ENCODE peak calls at places on chromosomes 16 and 17, in seven cellular contexts. Z is AG04450, A is K562, Y is bronchial epithelial cell, K is endothelial cell of umbilical vein, I is lower lobe of right lung, T is A673. U is an unnamed sample. For H3K27me3, the result is how much of the 10 kb centered on the place peaks cover.

GRCh38 chr17:75842963-75843576 is 1.1 kb downstream of the UNC13D start:
- DNase-seq in Z (no peak), A (peak), Y (no peak), K (no peak), I (no peak), T (no peak), U (no peak)

GRCh38 chr16:21598676-21599157 is 660 bp upstream of the METTL9 start:
- DNase-seq in Z (no peak), A (no peak), Y (no peak), K (peak), I (no peak), T (no peak), U (no peak)

GRCh38 chr16:9055115-9055514 is 36.3 kb upstream of the HAPSTR1 start:
- DNase-seq in Z (no peak), A (no peak), Y (no peak), K (no peak), I (no peak), T (no peak), U (no peak)

GRCh38 chr17:2214887-2215615 is 88.5 kb downstream of the SMG6 start:
- DNase-seq in Z (no peak), A (no peak), Y (no peak), K (peak), I (no peak), T (peak), U (no peak)

GRCh38 chr17:63954402-63955063 is 18.2 kb downstream of the SCN4A start:
- DNase-seq in Z (no peak), A (no peak), Y (no peak), K (no peak), I (no peak), T (no peak), U (no peak)

GRCh38 chr17:19313746-19314651 is 48.5 kb downstream of the B9D1 start:
- DNase-seq in Z (no peak), A (no peak), Y (no peak), K (no peak), I (peak), T (no peak), U (no peak)

GRCh38 chr17:9204623-9205329 is 183.5 kb downstream of the NTN1 start:
- DNase-seq in Z (no peak), A (no peak), Y (no peak), K (no peak), I (no peak), T (no peak), U (no peak)

GRCh38 chr17:5877948-5878347 is 192.2 kb upstream of the WSCD1 start:
- DNase-seq in Z (no peak), A (no peak), Y (no peak), K (no peak), I (no peak), T (no peak), U (no peak)

GRCh38 chr17:50465171-50465570 is 3.5 kb downstream of the CHAD start:
- DNase-seq in Z (no peak), A (no peak), Y (no peak), K (no peak), I (no peak), T (no peak), U (no peak)

GRCh38 chr17:34168989-34169388 is 86.1 kb upstream of the CCL2 start:
- DNase-seq in Z (no peak), A (no peak), Y (no peak), K (no peak), I (no peak), T (no peak), U (no peak)

GRCh38 chr17:27381007-27381501 is 75.2 kb upstream of the KSR1 start:
- DNase-seq in Z (no peak), A (peak), Y (no peak), K (peak), I (peak), T (peak), U (peak)

GRCh38 chr17:77555741-77556291 is 402.7 kb upstream of the TNRC6C start:
- DNase-seq in Z (no peak), A (no peak), Y (no peak), K (no peak), I (peak), T (peak), U (peak)

GRCh38 chr17:57995076-57995956 is 7.3 kb upstream of the VEZF1 start:
- DNase-seq in Z (peak), A (peak), Y (peak), K (peak), I (no peak), T (peak), U (peak)

GRCh38 chr16:30853758-30854157 is 40.1 kb downstream of the BCL7C start:
- DNase-seq in Z (no peak), A (no peak), Y (peak), K (no peak), I (no peak), T (no peak), U (no peak)

GRCh38 chr17:77884019-77884418 is 74.5 kb upstream of the TNRC6C start:
- DNase-seq in Z (no peak), A (no peak), Y (no peak), K (no peak), I (peak), T (peak), U (peak)

GRCh38 chr17:347309-347708 is 5.3 kb downstream of the RPH3AL start:
- DNase-seq in Z (no peak), A (no peak), Y (no peak), K (no peak), I (no peak), T (no peak), U (no peak)

GRCh38 chr16:67917140-67917851 is 14.4 kb downstream of the CTRL start:
- DNase-seq in Z (no peak), A (no peak), Y (no peak), K (no peak), I (peak), T (no peak), U (peak)

GRCh38 chr16:24846548-24847357 is 990 bp downstream of the SLC5A11 start:
- DNase-seq in Z (no peak), A (no peak), Y (no peak), K (no peak), I (no peak), T (no peak), U (no peak)

GRCh38 chr16:25256821-25257503 is 683 bp downstream of the ZKSCAN2 start:
- DNase-seq in Z (no peak), A (peak), Y (peak), K (no peak), I (peak), T (peak), U (peak)

GRCh38 chr16:19555938-19556778 is 655 bp downstream of the VPS35L start:
- DNase-seq in Z (no peak), A (peak), Y (peak), K (peak), I (no peak), T (peak), U (peak)

GRCh38 chr16:26645629-26646028 is 421.1 kb upstream of the C16orf82 start:
- DNase-seq in Z (no peak), A (peak), Y (no peak), K (no peak), I (no peak), T (peak), U (no peak)

GRCh38 chr17:62679866-62680377 is 52.5 kb downstream of the MRC2 start:
- DNase-seq in Z (no peak), A (peak), Y (no peak), K (no peak), I (no peak), T (no peak), U (no peak)

GRCh38 chr16:89096768-89097527 is 3.3 kb downstream of the ACSF3 start:
- DNase-seq in Z (no peak), A (no peak), Y (no peak), K (no peak), I (no peak), T (no peak), U (no peak)

GRCh38 chr17:1752425-1752941 is 9.4 kb upstream of the SERPINF1 start:
- DNase-seq in Z (no peak), A (peak), Y (peak), K (no peak), I (peak), T (no peak), U (no peak)

GRCh38 chr16:49347476-49347875 is 26.1 kb upstream of the C16orf78 start:
- DNase-seq in Z (no peak), A (no peak), Y (no peak), K (no peak), I (no peak), T (no peak), U (no peak)

GRCh38 chr16:30533748-30534367 is 800 bp downstream of the ZNF747 start:
- DNase-seq in Z (no peak), A (no peak), Y (no peak), K (no peak), I (no peak), T (peak), U (no peak)

GRCh38 chr17:37291351-37291750 is 84.4 kb upstream of the C17orf78 start:
- DNase-seq in Z (no peak), A (no peak), Y (no peak), K (no peak), I (no peak), T (no peak), U (no peak)

GRCh38 chr17:13374203-13375143 is 227.3 kb downstream of the HS3ST3A1 start:
- DNase-seq in Z (no peak), A (no peak), Y (no peak), K (no peak), I (no peak), T (no peak), U (no peak)

GRCh38 chr17:45907720-45908395 is 13.5 kb downstream of the MAPT start:
- DNase-seq in Z (no peak), A (no peak), Y (no peak), K (no peak), I (no peak), T (no peak), U (peak)

GRCh38 chr17:19238167-19238505 is 970 bp downstream of the EPN2 start:
- DNase-seq in Z (no peak), A (no peak), Y (no peak), K (peak), I (peak), T (peak), U (peak)

GRCh38 chr17:72387969-72388368 is 267.1 kb downstream of the SOX9 start:
- DNase-seq in Z (no peak), A (no peak), Y (no peak), K (no peak), I (no peak), T (no peak), U (no peak)

DNA sequence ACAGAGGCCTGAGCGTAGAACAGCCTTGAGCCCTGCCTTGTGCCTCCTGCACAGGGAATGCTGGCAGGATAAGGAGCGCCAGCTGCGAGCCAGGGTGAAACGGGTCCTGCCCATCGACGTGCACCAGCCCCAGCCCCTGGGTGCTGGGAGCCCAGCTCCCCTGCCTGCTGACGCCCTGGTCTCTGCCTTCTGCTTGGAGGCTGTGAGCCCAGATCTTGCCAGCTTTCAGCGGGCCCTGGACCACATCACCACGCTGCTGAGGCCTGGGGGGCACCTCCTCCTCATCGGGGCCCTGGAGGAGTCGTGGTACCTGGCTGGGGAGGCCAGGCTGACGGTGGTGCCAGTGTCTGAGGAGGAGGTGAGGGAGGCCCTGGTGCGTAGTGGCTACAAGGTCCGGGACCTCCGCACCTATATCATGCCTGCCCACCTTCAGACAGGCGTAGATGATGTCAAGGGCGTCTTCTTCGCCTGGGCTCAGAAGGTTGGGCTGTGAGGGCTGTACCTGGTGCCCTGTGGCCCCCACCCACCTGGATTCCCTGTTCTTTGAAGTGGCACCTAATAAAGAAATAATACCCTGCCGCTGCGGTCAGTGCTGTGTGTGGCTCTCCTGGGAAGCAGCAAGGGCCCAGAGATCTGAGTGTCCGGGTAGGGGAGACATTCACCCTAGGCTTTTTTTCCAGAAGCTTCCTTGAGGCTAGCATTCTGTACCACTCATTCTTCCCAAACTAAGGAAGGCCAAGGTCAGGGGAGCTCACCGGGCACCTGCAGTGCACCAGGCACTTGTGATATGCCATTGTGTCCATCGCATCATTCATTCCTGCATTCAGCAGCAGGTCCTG is 1.9 kb downstream of the PNMT start:
- DNase-seq in Z (no peak), A (no peak), Y (no peak), K (no peak), I (no peak), T (no peak), U (no peak)
- H3K27me3 ChIP-seq in Z (under half), A (under half), Y (under half), K (under half), I (under half), T (under half), U (under half)

GRCh38 chr17:28917465-28917864 is 14.6 kb upstream of the DHRS13 start:
- DNase-seq in Z (no peak), A (no peak), Y (no peak), K (no peak), I (no peak), T (no peak), U (no peak)
- TF ChIP-seq CTCF in Z (no peak), A (no peak), Y (no peak), K (no peak), I (no peak), T (no peak), U (no peak)

GRCh38 chr16:64751906-64752305 is 370.0 kb downstream of the CDH11 start:
- DNase-seq in Z (peak), A (no peak), Y (no peak), K (no peak), I (no peak), T (no peak), U (no peak)
- H3K27me3 ChIP-seq in Z (under half), A (under half), Y (under half), K (under half), I (under half), T (under half), U (under half)

GRCh38 chr17:79223953-79224352 is 149.3 kb downstream of the ENGASE start:
- DNase-seq in Z (no peak), A (no peak), Y (no peak), K (no peak), I (no peak), T (no peak), U (no peak)
- TF ChIP-seq CTCF in Z (no peak), A (no peak), Y (no peak), K (no peak), I (no peak), T (no peak), U (no peak)

DNA sequence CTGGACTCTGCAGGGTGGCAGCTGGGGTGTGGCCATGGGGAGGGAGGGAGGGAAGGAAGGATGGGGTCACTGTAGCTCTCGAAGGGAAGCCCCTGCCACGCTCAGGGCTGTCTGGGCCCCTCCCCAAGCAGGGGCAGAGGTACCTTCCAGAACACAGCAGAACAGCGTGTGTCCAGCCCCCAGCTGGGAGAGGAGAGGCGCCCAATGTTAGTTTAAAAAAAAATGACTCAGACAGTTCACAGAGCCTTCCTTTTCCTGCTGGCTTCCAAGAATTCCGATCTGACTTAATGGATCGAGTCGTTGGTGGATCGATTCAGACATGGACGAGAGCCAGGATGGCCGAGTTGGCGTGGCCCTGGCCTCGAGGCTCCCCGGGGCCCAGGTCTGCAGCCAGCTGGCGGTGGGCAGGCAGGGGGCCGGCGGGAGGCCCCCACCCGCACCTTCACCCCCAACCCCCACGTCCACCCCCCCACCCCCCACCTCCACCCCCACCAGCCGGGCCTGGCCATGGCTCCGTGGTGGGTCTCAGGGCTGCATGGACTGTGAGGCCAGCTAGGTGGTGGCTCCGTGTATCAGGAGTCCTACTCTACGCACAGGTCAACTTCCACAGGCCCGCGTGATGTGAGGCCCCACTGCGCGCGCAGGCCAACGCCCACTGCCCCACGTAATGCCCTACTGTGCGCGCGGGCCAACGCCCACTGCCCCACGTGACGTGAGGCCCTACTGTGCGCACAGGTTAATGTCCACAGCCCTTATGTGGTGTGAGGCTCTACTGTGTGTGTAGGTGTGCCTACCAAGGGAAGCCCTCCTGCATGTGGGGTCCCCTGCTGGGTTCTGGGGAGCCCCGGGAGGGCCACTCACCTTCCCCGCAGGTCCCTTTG is 21.8 kb downstream of the CACNA1H start:
- DNase-seq in Z (no peak), A (no peak), Y (no peak), K (no peak), I (no peak), T (peak), U (no peak)
- H3K27me3 ChIP-seq in Z (under half), A (half or more), Y (under half), K (under half), I (under half), T (under half), U (under half)

DNA sequence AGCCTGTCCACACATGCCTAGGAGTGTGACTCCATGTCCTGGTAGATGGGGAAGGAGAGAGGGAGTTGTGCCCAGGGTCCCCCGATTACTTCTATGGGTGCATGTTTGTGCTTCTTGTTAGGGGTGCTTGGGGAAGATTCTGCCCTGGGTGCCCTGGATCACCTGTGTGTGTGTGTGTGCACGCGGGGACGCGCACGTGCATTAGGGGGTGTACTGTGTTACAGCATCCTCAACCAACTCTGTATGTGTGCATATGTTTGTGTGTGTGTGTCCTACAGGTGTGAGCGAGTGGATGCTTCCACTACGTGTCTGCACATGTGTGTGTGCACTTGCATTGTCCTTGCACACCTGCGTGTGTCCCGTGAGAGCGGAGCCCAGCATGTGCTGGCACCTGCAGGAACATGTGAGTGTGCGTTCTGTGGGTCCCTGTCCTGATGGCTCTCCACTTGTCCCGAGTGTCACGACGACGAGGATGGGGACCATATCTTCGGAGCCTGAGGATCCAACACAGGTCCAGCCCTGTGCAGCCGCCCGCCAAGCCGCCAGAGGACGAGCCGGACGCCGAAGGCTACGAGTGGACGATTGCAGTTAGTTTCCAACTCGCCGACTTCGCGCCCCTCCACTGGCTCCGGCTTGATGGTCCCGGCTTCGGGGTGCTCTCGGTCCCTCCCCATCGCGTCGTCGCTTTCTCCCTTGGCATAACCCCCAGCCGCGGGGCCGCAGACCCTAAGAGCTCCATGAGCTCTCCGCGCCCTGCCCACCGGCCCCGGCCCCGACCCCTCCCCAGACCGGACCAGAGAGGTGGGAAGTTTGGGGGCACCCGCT is 6.0 kb upstream of the TBC1D3B start:
- DNase-seq in Z (no peak), A (no peak), Y (no peak), K (no peak), I (no peak), T (no peak), U (peak)
- TF ChIP-seq CTCF in Z (peak), A (no peak), Y (no peak), K (no peak), I (no peak), T (no peak), U (no peak)

DNA sequence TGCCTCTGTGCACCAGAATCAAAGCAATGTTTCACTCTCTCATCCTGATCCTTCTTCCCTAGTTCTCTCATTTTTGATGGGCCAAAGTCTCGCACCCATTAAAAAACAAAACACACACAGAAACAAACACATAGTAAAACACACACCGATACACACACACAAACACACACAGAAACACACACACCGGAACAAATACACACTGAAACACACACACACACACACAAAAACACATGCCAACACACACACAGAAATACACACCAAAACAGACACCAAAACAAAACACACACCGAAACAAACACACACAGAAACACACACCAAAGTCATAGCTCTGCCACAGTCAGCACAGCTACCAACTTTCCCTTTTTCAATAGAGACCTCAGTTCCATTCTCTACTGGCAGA is 8.6 kb downstream of the HSPB9 start:
- DNase-seq in Z (no peak), A (no peak), Y (no peak), K (no peak), I (no peak), T (no peak), U (no peak)
- H3K27me3 ChIP-seq in Z (under half), A (under half), Y (under half), K (under half), I (under half), T (under half), U (under half)

GRCh38 chr17:47325176-47325575 is 1.4 kb downstream of the EFCAB13 start:
- DNase-seq in Z (no peak), A (no peak), Y (no peak), K (no peak), I (no peak), T (no peak), U (no peak)

GRCh38 chr17:47324224-47325020 is 667 bp downstream of the EFCAB13 start:
- DNase-seq in Z (no peak), A (no peak), Y (peak), K (peak), I (peak), T (no peak), U (peak)

GRCh38 chr17:47320879-47321502 is 2.8 kb upstream of the EFCAB13 start:
- DNase-seq in Z (no peak), A (no peak), Y (no peak), K (no peak), I (no peak), T (no peak), U (no peak)

GRCh38 chr17:47318197-47318918 is 5.4 kb upstream of the EFCAB13 start:
- DNase-seq in Z (no peak), A (no peak), Y (no peak), K (no peak), I (no peak), T (no peak), U (no peak)

GRCh38 chr17:47323382-47324223 is at the start of gene EFCAB13:
- DNase-seq in Z (peak), A (peak), Y (peak), K (peak), I (peak), T (peak), U (peak)
- TF ChIP-seq CTCF in Z (no peak), A (peak), Y (no peak), K (no peak), I (peak), T (no peak), U (peak)